ENCODE peak calls at places on chromosomes 3 and 15, in four cellular contexts. I is H1, G is HepG2, M is GM12878. O is an unnamed sample.

GRCh38 chr15:58513681-58514336 is 82.0 kb downstream of the LIPC start:
- DNase-seq in I (no peak), G (no peak), M (no peak), O (no peak)

GRCh38 chr15:73244333-73244732 is 124.4 kb downstream of the HCN4 start:
- DNase-seq in I (peak; percentile 49), G (peak; percentile 31), M (no peak), O (peak; percentile 20)

GRCh38 chr15:32659340-32659831 is 17.9 kb downstream of the SCG5 start:
- DNase-seq in I (peak; percentile 24), G (peak; percentile 27), M (no peak), O (no peak)

GRCh38 chr3:58200846-58201355 is 9.9 kb downstream of the DNASE1L3 start:
- DNase-seq in I (no peak), G (no peak), M (no peak), O (no peak)

GRCh38 chr15:48309740-48310139 is 21.5 kb upstream of the DUT start:
- DNase-seq in I (no peak), G (no peak), M (no peak), O (no peak)

GRCh38 chr3:39445927-39446326 is 21.6 kb upstream of the MOBP start:
- DNase-seq in I (no peak), G (no peak), M (no peak), O (no peak)

GRCh38 chr3:106473576-106474506 is 605.0 kb upstream of the CBLB start:
- DNase-seq in I (no peak), G (no peak), M (no peak), O (no peak)

GRCh38 chr15:83304861-83305661 is 20.6 kb upstream of the BNC1 start:
- DNase-seq in I (no peak), G (no peak), M (no peak), O (no peak)

GRCh38 chr3:183486472-183486871 is 58.1 kb upstream of the MCF2L2 start:
- DNase-seq in I (peak; percentile 40), G (no peak), M (no peak), O (no peak)

GRCh38 chr3:50100956-50101845 is 12.5 kb downstream of the RBM5 start:
- DNase-seq in I (no peak), G (no peak), M (no peak), O (no peak)

GRCh38 chr3:173066044-173066679 is 74.9 kb downstream of the SPATA16 start:
- DNase-seq in I (no peak), G (no peak), M (no peak), O (peak; percentile 4)

DNA sequence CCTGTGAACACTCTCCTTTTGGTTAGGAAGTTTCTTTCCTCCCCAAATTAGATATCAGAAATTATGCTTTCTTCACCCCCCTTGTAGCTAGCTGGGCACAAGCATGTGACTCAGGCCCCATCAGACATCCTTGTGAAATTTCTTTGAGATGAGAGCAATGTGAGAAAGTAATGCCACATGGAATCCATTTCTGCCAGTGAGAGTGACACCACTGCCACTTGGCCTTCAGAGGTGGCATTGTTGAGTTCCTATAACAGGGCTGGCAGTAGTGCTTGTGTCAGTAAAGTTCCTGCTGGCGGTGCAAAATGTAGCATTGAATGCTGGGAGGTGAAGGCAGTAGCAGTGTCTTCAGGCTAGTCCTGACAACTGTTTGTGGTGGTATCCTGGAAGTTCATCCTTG is 80.7 kb upstream of the ZNF280D start:
- DNase-seq in I (no peak), G (no peak), M (no peak), O (no peak)
- TF ChIP-seq HDAC6 in I (no peak), G (no peak), M (no peak), O (no peak)

GRCh38 chr3:73442152-73442551 is 182.6 kb downstream of the PDZRN3 start:
- DNase-seq in I (no peak), G (no peak), M (no peak), O (no peak)

GRCh38 chr3:73433681-73434080 is 191.1 kb downstream of the PDZRN3 start:
- DNase-seq in I (no peak), G (no peak), M (no peak), O (no peak)

GRCh38 chr3:73433079-73433478 is 191.7 kb downstream of the PDZRN3 start:
- DNase-seq in I (no peak), G (no peak), M (no peak), O (no peak)

GRCh38 chr3:73435055-73435454 is 189.7 kb downstream of the PDZRN3 start:
- DNase-seq in I (no peak), G (no peak), M (no peak), O (no peak)

GRCh38 chr3:73437828-73438227 is 186.9 kb downstream of the PDZRN3 start:
- DNase-seq in I (no peak), G (no peak), M (no peak), O (no peak)
- TF ChIP-seq TAF1 in I (no peak), G (no peak), M (no peak), O (no peak)

DNA sequence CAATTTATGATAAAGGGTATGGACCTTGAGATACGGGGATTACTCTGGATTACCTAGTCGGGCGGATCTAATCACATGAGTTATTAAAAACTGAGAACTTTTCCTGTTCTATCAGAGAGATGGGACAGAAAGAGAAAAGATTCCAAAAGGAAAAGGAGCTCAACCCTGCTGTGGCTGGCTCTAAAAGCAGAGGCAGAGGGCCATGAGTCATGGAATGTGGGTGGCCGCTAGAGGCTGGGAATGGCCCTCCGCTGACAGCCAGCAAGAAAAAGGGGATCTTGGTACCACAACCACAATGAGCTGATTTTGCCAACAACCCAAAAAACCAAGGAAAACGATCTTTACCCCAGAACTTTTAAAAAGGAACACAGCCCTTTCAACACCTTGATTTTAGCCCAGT is 210.0 kb downstream of the MAGI1 start:
- DNase-seq in I (no peak), G (no peak), M (no peak), O (no peak)
- TF ChIP-seq HDAC6 in I (no peak), G (no peak), M (no peak), O (no peak)

GRCh38 chr15:81038975-81039607 is 38.4 kb downstream of the TLNRD1 start:
- DNase-seq in I (no peak), G (peak; percentile 10), M (no peak), O (no peak)
- TF ChIP-seq TAF1 in I (no peak), G (no peak), M (no peak), O (no peak)

GRCh38 chr3:7651213-7651612 is 790.3 kb downstream of the GRM7 start:
- DNase-seq in I (no peak), G (no peak), M (no peak), O (no peak)

GRCh38 chr3:7650466-7650865 is 789.6 kb downstream of the GRM7 start:
- DNase-seq in I (no peak), G (no peak), M (no peak), O (no peak)

DNA sequence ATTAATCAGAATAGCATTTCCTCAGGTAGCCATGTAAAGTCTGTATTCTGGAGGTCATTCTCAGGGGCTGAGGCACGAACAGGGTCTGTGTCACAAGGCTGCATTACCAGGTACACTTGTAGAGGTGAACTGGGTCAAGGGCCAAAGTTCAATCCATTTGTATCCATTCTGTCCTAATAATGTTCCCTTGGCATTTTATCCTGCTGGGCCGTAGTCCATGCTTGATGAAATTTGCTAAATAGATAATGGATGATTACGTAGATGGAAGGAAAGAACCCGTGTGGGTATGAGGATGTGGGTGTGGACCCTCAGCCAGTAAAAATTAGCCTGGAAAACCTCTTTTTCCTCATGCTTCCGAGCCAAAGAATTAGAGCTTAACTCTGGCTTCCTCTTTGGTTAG is 785.9 kb downstream of the GRM7 start:
- DNase-seq in I (no peak), G (no peak), M (no peak), O (no peak)
- TF ChIP-seq HDAC6 in I (no peak), G (no peak), M (no peak), O (no peak)

GRCh38 chr3:36540898-36541518 is 160.7 kb downstream of the STAC start:
- DNase-seq in I (peak; percentile 52), G (peak; percentile 4), M (no peak), O (no peak)
- TF ChIP-seq TAF1 in I (no peak), G (no peak), M (no peak), O (no peak)

DNA sequence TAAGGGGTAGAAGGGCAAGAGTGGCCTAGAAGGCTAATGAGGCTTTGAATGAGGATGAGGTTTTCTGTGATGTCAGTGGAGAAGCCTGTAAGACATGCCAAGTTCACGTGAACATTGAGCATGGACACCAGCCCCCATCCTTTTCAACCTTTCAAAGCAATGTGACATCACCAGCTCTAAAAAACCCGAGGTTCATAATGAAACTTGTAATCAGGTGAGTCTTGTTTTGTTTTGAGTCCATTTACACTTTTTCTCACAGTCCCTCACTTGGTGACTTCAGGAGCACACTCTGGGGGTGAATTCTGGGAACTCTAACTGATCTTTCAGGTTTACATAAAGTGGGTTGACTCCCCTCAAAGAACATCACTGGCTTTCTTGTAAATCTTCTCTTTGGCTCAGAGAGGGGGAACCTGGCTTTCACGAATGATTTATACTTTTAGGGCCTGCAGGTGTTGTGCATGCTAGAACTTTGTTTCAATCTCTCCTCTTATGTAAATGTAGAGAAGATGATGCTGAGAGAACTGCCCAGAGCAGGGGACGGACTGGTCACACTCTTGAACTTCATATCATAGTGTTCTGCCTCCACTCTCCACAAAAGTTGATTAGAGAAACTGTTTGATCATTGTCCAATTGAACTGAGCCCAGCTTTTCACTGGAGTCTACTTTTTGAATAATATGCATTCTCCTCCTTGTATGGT is 224.7 kb upstream of the SATB1 start:
- DNase-seq in I (no peak), G (no peak), M (peak; percentile 53), O (no peak)
- TF ChIP-seq HDAC6 in I (no peak), G (no peak), M (no peak), O (no peak)